ENCODE peak calls at places on chromosomes 11 and 22, in four cellular contexts. One of them, this sample, is unnamed. For H3K36me3, the result is how much of the 10 kb centered on the place peaks cover.

GRCh38 chr22:50031189-50032091 is 18.9 kb upstream of the IL17REL start:
- DNase-seq in tibial artery: peak
- DNase-seq in CD8-positive, alpha-beta T cell: no peak
- DNase-seq in right lobe of liver: peak
- DNase-seq in this sample: no peak

GRCh38 chr22:35904332-35904692 is 124.3 kb downstream of the RBFOX2 start:
- DNase-seq in CD8-positive, alpha-beta T cell: no peak
- DNase-seq in right lobe of liver: no peak
- DNase-seq in tibial artery: no peak
- DNase-seq in this sample: no peak

GRCh38 chr11:36013950-36014349 is 70.1 kb downstream of the LDLRAD3 start:
- DNase-seq in right lobe of liver: no peak
- DNase-seq in CD8-positive, alpha-beta T cell: no peak
- DNase-seq in tibial artery: no peak
- DNase-seq in this sample: no peak

GRCh38 chr11:61020706-61021235 is 49.3 kb downstream of the CD6 start:
- DNase-seq in CD8-positive, alpha-beta T cell: no peak
- DNase-seq in right lobe of liver: no peak
- DNase-seq in tibial artery: no peak
- DNase-seq in this sample: no peak

GRCh38 chr22:23053051-23053707 is 17.1 kb upstream of the GNAZ start:
- DNase-seq in right lobe of liver: no peak
- DNase-seq in CD8-positive, alpha-beta T cell: peak
- DNase-seq in tibial artery: no peak
- DNase-seq in this sample: no peak

GRCh38 chr22:18031670-18032454 is 7.5 kb upstream of the MICAL3 start:
- DNase-seq in CD8-positive, alpha-beta T cell: no peak
- DNase-seq in right lobe of liver: no peak
- DNase-seq in tibial artery: peak
- DNase-seq in this sample: no peak

GRCh38 chr22:22450343-22450839 is 58.2 kb downstream of the ZNF280B start:
- DNase-seq in CD8-positive, alpha-beta T cell: no peak
- DNase-seq in tibial artery: no peak
- DNase-seq in right lobe of liver: no peak
- DNase-seq in this sample: peak

GRCh38 chr22:37195921-37196320 is 7.9 kb upstream of the C1QTNF6 start:
- DNase-seq in tibial artery: peak
- DNase-seq in right lobe of liver: peak
- DNase-seq in CD8-positive, alpha-beta T cell: no peak
- DNase-seq in this sample: no peak

GRCh38 chr11:65279713-65280459 is 18.1 kb downstream of the POLA2 start:
- DNase-seq in CD8-positive, alpha-beta T cell: peak
- DNase-seq in tibial artery: no peak
- DNase-seq in right lobe of liver: no peak
- DNase-seq in this sample: no peak

GRCh38 chr11:105793092-105793491 is 183.2 kb downstream of the GRIA4 start:
- DNase-seq in right lobe of liver: no peak
- DNase-seq in tibial artery: no peak
- DNase-seq in CD8-positive, alpha-beta T cell: no peak
- DNase-seq in this sample: no peak

GRCh38 chr11:3642071-3642951 is 519 bp upstream of the ART5 start:
- DNase-seq in CD8-positive, alpha-beta T cell: peak
- DNase-seq in right lobe of liver: peak
- DNase-seq in tibial artery: peak
- DNase-seq in this sample: peak

GRCh38 chr22:46735747-46736608 is 2.1 kb downstream of the CERK start:
- DNase-seq in tibial artery: no peak
- DNase-seq in CD8-positive, alpha-beta T cell: no peak
- DNase-seq in right lobe of liver: peak
- DNase-seq in this sample: no peak

GRCh38 chr11:67640021-67640757 is 626 bp upstream of the TBX10 start:
- DNase-seq in right lobe of liver: peak
- DNase-seq in CD8-positive, alpha-beta T cell: peak
- DNase-seq in tibial artery: no peak
- DNase-seq in this sample: peak

GRCh38 chr11:15938362-15938725 is 418.0 kb downstream of the SOX6 start:
- DNase-seq in tibial artery: no peak
- DNase-seq in CD8-positive, alpha-beta T cell: no peak
- DNase-seq in right lobe of liver: no peak
- DNase-seq in this sample: no peak

GRCh38 chr11:77083553-77084245 is 16.9 kb downstream of the CAPN5 start:
- DNase-seq in CD8-positive, alpha-beta T cell: no peak
- DNase-seq in tibial artery: peak
- DNase-seq in right lobe of liver: no peak
- DNase-seq in this sample: no peak

GRCh38 chr11:34480339-34480738 is 33.3 kb downstream of the ELF5 start:
- DNase-seq in CD8-positive, alpha-beta T cell: no peak
- DNase-seq in right lobe of liver: no peak
- DNase-seq in tibial artery: no peak
- DNase-seq in this sample: no peak

GRCh38 chr11:134063991-134064747 is 4.7 kb upstream of the JAM3 start:
- DNase-seq in CD8-positive, alpha-beta T cell: no peak
- DNase-seq in right lobe of liver: no peak
- DNase-seq in tibial artery: no peak
- DNase-seq in this sample: no peak

GRCh38 chr11:96237759-96238158 is 105.2 kb downstream of the MAML2 start:
- DNase-seq in tibial artery: no peak
- DNase-seq in right lobe of liver: no peak
- DNase-seq in CD8-positive, alpha-beta T cell: no peak
- DNase-seq in this sample: no peak

GRCh38 chr22:44454113-44454769 is 43.8 kb downstream of the RTL6 start:
- DNase-seq in tibial artery: no peak
- DNase-seq in CD8-positive, alpha-beta T cell: no peak
- DNase-seq in right lobe of liver: no peak
- DNase-seq in this sample: no peak

GRCh38 chr11:3969613-3970012 is 114.1 kb downstream of the STIM1 start:
- DNase-seq in tibial artery: no peak
- DNase-seq in right lobe of liver: no peak
- DNase-seq in CD8-positive, alpha-beta T cell: no peak
- DNase-seq in this sample: no peak

GRCh38 chr11:2912038-2912410 is 17.2 kb downstream of the PHLDA2 start:
- DNase-seq in CD8-positive, alpha-beta T cell: no peak
- DNase-seq in right lobe of liver: no peak
- DNase-seq in tibial artery: no peak
- DNase-seq in this sample: no peak

GRCh38 chr11:103035656-103036434 is 56.1 kb downstream of the DCUN1D5 start:
- DNase-seq in right lobe of liver: no peak
- DNase-seq in CD8-positive, alpha-beta T cell: peak
- DNase-seq in tibial artery: no peak
- DNase-seq in this sample: no peak

GRCh38 chr11:29022676-29023075 is 914.5 kb downstream of the METTL15 start:
- DNase-seq in CD8-positive, alpha-beta T cell: no peak
- DNase-seq in right lobe of liver: no peak
- DNase-seq in tibial artery: no peak
- DNase-seq in this sample: no peak

GRCh38 chr22:40415531-40416266 is 45.3 kb downstream of the SGSM3 start:
- DNase-seq in tibial artery: no peak
- DNase-seq in CD8-positive, alpha-beta T cell: no peak
- DNase-seq in right lobe of liver: no peak
- DNase-seq in this sample: peak

GRCh38 chr11:78532991-78533861 is 41.4 kb downstream of the NARS2 start:
- DNase-seq in tibial artery: no peak
- DNase-seq in CD8-positive, alpha-beta T cell: no peak
- DNase-seq in right lobe of liver: no peak
- DNase-seq in this sample: no peak

GRCh38 chr11:102933627-102934026 is 21.9 kb downstream of the MMP13 start:
- DNase-seq in tibial artery: no peak
- DNase-seq in right lobe of liver: no peak
- DNase-seq in CD8-positive, alpha-beta T cell: no peak
- DNase-seq in this sample: no peak

GRCh38 chr22:37232140-37232998 is 11.7 kb downstream of the RAC2 start:
- DNase-seq in CD8-positive, alpha-beta T cell: no peak
- DNase-seq in right lobe of liver: peak
- DNase-seq in tibial artery: no peak
- DNase-seq in this sample: peak

DNA sequence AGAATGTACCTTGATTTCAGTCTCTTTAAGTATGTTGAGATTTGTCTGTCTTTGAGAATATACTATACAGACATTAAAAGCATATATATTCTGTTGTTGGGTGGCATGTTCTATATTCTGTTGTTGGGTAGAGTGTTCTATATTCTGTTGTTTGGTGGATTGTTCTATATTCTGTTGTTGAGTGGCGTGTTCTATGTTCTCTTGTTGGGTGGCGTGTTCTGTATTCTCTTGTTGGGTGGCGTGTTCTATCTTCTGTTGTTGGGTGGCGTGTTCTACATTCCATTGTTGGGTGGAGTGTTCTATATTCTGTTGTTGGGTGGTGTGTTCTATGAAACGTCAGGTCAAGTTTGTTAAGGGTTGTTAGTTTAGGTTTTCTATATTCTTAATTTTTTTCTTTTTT is 27.1 kb upstream of the CTTN start:
- DNase-seq in tibial artery: no peak
- DNase-seq in CD8-positive, alpha-beta T cell: no peak
- DNase-seq in right lobe of liver: no peak
- DNase-seq in this sample: no peak
- H3K36me3 ChIP-seq in tibial artery: under half
- H3K36me3 ChIP-seq in CD8-positive, alpha-beta T cell: under half
- H3K36me3 ChIP-seq in right lobe of liver: under half
- H3K36me3 ChIP-seq in this sample: half or more

GRCh38 chr11:111098091-111098490 is 147.4 kb upstream of the POU2AF2 start:
- DNase-seq in tibial artery: no peak
- DNase-seq in right lobe of liver: no peak
- DNase-seq in CD8-positive, alpha-beta T cell: no peak
- DNase-seq in this sample: no peak

GRCh38 chr11:111095327-111095726 is 150.2 kb upstream of the POU2AF2 start:
- DNase-seq in right lobe of liver: no peak
- DNase-seq in CD8-positive, alpha-beta T cell: no peak
- DNase-seq in tibial artery: no peak
- DNase-seq in this sample: no peak

GRCh38 chr11:111101836-111102235 is 143.7 kb upstream of the POU2AF2 start:
- DNase-seq in right lobe of liver: no peak
- DNase-seq in tibial artery: no peak
- DNase-seq in CD8-positive, alpha-beta T cell: no peak
- DNase-seq in this sample: no peak

GRCh38 chr11:111093061-111093460 is 152.5 kb upstream of the POU2AF2 start:
- DNase-seq in tibial artery: no peak
- DNase-seq in right lobe of liver: no peak
- DNase-seq in CD8-positive, alpha-beta T cell: no peak
- DNase-seq in this sample: no peak

DNA sequence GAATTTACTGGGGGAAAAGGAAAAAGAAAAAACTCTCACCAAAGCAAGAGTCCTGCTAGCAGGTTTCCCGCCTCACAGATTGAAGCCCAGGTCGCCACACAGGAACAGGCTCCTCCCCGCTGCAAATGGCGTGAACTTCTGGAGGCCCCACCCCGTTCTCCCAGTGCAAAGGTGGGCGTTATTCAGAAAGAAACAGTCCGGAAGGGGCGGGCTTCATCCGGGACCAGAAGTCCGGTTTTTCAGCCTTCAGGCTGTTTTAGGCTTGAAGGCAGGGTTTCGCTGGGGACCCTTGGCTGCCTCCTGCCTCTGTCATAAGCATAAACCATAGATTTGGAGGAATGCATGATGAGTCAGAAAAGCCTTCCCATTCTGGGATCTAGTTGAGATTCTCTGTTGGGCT is 148.3 kb upstream of the POU2AF2 start:
- DNase-seq in CD8-positive, alpha-beta T cell: no peak
- DNase-seq in tibial artery: peak
- DNase-seq in right lobe of liver: peak
- DNase-seq in this sample: peak
- H3K4me3 ChIP-seq in CD8-positive, alpha-beta T cell: no peak
- H3K4me3 ChIP-seq in tibial artery: peak
- H3K4me3 ChIP-seq in right lobe of liver: peak
- H3K4me3 ChIP-seq in this sample: peak

GRCh38 chr11:114281388-114281956 is 14.7 kb upstream of the NNMT start:
- DNase-seq in CD8-positive, alpha-beta T cell: no peak
- DNase-seq in right lobe of liver: no peak
- DNase-seq in tibial artery: no peak
- DNase-seq in this sample: no peak

GRCh38 chr11:114278342-114279065 is 17.7 kb upstream of the NNMT start:
- DNase-seq in CD8-positive, alpha-beta T cell: no peak
- DNase-seq in right lobe of liver: no peak
- DNase-seq in tibial artery: no peak
- DNase-seq in this sample: no peak

GRCh38 chr11:114282488-114282887 is 13.7 kb upstream of the NNMT start:
- DNase-seq in CD8-positive, alpha-beta T cell: no peak
- DNase-seq in right lobe of liver: no peak
- DNase-seq in tibial artery: no peak
- DNase-seq in this sample: no peak

GRCh38 chr11:114279778-114280532 is 16.2 kb upstream of the NNMT start:
- DNase-seq in tibial artery: no peak
- DNase-seq in CD8-positive, alpha-beta T cell: no peak
- DNase-seq in right lobe of liver: no peak
- DNase-seq in this sample: no peak

DNA sequence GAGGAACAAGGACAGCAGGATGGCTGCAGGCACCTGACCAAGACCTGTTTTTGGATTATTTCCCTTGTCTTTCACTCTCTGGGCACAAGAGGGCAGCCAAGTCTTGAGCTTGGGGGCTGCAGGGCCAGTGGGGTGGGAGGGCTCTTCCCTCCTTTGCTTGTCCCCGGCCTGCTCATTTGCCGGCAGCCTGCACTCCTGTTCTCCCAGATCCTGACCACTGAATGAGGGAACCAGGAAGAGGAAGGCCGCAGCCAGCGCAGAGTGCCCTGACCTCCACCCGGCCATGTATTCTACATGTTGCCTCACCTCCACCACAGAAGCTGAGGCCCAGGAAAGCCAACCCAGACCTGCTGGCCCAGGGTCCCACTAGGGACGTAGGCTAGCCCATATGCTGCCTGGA is 15.5 kb upstream of the NNMT start:
- DNase-seq in tibial artery: peak
- DNase-seq in CD8-positive, alpha-beta T cell: no peak
- DNase-seq in right lobe of liver: peak
- DNase-seq in this sample: peak
- TF ChIP-seq CTCF in tibial artery: peak
- TF ChIP-seq CTCF in CD8-positive, alpha-beta T cell: peak
- TF ChIP-seq CTCF in right lobe of liver: peak
- TF ChIP-seq CTCF in this sample: peak

DNA sequence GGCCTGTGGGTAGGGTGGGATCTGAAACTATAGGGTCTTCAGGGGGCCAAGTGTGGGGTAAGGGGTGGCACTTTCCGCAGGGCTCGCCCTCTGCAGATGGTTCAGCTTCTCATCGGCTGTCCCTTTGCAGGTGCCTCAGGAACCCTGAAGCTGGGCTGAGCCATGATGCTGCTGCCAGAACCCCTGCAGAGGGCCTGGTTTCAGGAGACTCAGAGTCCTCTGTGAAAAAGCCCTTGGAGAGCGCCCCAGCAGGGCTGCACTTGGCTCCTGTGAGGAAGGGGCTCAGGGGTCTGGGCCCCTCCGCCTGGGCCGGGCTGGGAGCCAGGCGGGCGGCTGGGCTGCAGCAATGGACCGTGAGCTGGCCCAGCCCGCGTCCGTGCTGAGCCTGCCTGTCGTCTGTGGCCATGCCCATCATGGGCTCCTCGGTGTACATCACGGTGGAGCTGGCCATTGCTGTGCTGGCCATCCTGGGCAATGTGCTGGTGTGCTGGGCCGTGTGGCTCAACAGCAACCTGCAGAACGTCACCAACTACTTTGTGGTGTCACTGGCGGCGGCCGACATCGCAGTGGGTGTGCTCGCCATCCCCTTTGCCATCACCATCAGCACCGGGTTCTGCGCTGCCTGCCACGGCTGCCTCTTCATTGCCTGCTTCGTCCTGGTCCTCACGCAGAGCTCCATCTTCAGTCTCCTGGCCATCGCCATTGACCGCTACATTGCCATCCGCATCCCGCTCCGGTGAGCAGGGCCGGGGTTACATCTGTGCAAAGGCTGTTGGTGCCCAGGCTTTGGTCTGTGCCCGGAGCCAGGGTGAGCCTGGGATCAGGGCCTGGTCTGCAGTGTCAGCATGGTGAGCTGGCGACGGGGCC is 5.8 kb downstream of the ADORA2A start:
- DNase-seq in CD8-positive, alpha-beta T cell: no peak
- DNase-seq in tibial artery: no peak
- DNase-seq in right lobe of liver: peak
- DNase-seq in this sample: no peak
- H3K36me3 ChIP-seq in CD8-positive, alpha-beta T cell: under half
- H3K36me3 ChIP-seq in tibial artery: under half
- H3K36me3 ChIP-seq in right lobe of liver: under half
- H3K36me3 ChIP-seq in this sample: under half